ENCODE peak calls at places on chromosomes 12 and 14, in seven cellular contexts. S is fibroblast of pulmonary artery, T is esophagus squamous epithelium, X is psoas muscle, H is tibial nerve, Z is choroid plexus epithelial cell, U is spleen. Q is an unnamed sample.

GRCh38 chr14:64196668-64197411 is 97.3 kb downstream of the ESR2 start:
- DNase-seq in S (peak), T (no peak), X (no peak), H (peak), Z (peak), U (peak), Q (peak)

GRCh38 chr12:80509781-80510556 is 65.9 kb downstream of the PTPRQ start:
- DNase-seq in S (peak), T (no peak), X (no peak), H (no peak), Z (peak), U (no peak), Q (peak)

GRCh38 chr12:75852143-75852542 is 179.4 kb downstream of the PHLDA1 start:
- DNase-seq in S (no peak), T (no peak), X (no peak), H (no peak), Z (no peak), U (no peak), Q (peak)

GRCh38 chr14:34247605-34248004 is 214.4 kb downstream of the SPTSSA start:
- DNase-seq in S (no peak), T (no peak), X (no peak), H (no peak), Z (no peak), U (no peak), Q (no peak)

GRCh38 chr14:104107611-104108569 is 22.4 kb downstream of the ASPG start:
- DNase-seq in S (no peak), T (no peak), X (peak), H (no peak), Z (no peak), U (peak), Q (no peak)

GRCh38 chr12:83808591-83808990 is 1104.0 kb downstream of the SLC6A15 start:
- DNase-seq in S (no peak), T (no peak), X (no peak), H (no peak), Z (no peak), U (no peak), Q (no peak)

GRCh38 chr12:122152754-122153153 is 21.3 kb downstream of the IL31 start:
- DNase-seq in S (no peak), T (no peak), X (no peak), H (no peak), Z (no peak), U (no peak), Q (no peak)

GRCh38 chr12:47281667-47282171 is 202.0 kb upstream of the AMIGO2 start:
- DNase-seq in S (peak), T (no peak), X (no peak), H (no peak), Z (peak), U (no peak), Q (peak)

GRCh38 chr12:130592641-130593040 is 123.5 kb downstream of the RIMBP2 start:
- DNase-seq in S (no peak), T (no peak), X (no peak), H (no peak), Z (no peak), U (no peak), Q (no peak)

GRCh38 chr14:23577710-23578392 is 739 bp downstream of the JPH4 start:
- DNase-seq in S (no peak), T (no peak), X (no peak), H (no peak), Z (no peak), U (no peak), Q (no peak)

GRCh38 chr14:37417833-37418232 is 177.2 kb downstream of the FOXA1 start:
- DNase-seq in S (peak), T (no peak), X (no peak), H (no peak), Z (no peak), U (no peak), Q (no peak)

GRCh38 chr12:47020211-47020821 is 59.1 kb upstream of the PCED1B start:
- DNase-seq in S (no peak), T (no peak), X (no peak), H (no peak), Z (no peak), U (no peak), Q (no peak)

GRCh38 chr14:53462931-53463778 is 310.0 kb upstream of the DDHD1 start:
- DNase-seq in S (no peak), T (no peak), X (no peak), H (no peak), Z (no peak), U (no peak), Q (no peak)

GRCh38 chr14:50085570-50086315 is 30.6 kb downstream of the VCPKMT start:
- DNase-seq in S (peak), T (no peak), X (no peak), H (no peak), Z (peak), U (no peak), Q (peak)

GRCh38 chr14:54673193-54674121 is 106.5 kb downstream of the SAMD4A start:
- DNase-seq in S (peak), T (no peak), X (no peak), H (no peak), Z (peak), U (no peak), Q (no peak)

GRCh38 chr14:101743701-101744100 is 17.8 kb upstream of the PPP2R5C start:
- DNase-seq in S (no peak), T (no peak), X (no peak), H (no peak), Z (no peak), U (peak), Q (no peak)

GRCh38 chr12:83320350-83320749 is 633.6 kb downstream of the TMTC2 start:
- DNase-seq in S (no peak), T (no peak), X (no peak), H (no peak), Z (no peak), U (no peak), Q (no peak)

GRCh38 chr12:80154261-80154660 is 54.9 kb downstream of the OTOGL start:
- DNase-seq in S (peak), T (no peak), X (no peak), H (no peak), Z (peak), U (no peak), Q (no peak)

GRCh38 chr12:55653031-55653430 is 16.3 kb downstream of the OR10P1 start:
- DNase-seq in S (no peak), T (no peak), X (no peak), H (no peak), Z (no peak), U (no peak), Q (no peak)

GRCh38 chr14:61438860-61439765 is 117.7 kb downstream of the PRKCH start:
- DNase-seq in S (peak), T (no peak), X (no peak), H (peak), Z (peak), U (no peak), Q (peak)

GRCh38 chr14:73744874-73745529 is 30.8 kb upstream of the PNMA1 start:
- DNase-seq in S (no peak), T (no peak), X (peak), H (no peak), Z (no peak), U (peak), Q (no peak)

GRCh38 chr14:104278214-104278534 is 139.8 kb downstream of the KIF26A start:
- DNase-seq in S (no peak), T (no peak), X (no peak), H (no peak), Z (no peak), U (no peak), Q (no peak)

GRCh38 chr12:25714219-25714984 is 161.3 kb upstream of the LMNTD1 start:
- DNase-seq in S (no peak), T (no peak), X (no peak), H (no peak), Z (no peak), U (no peak), Q (peak)

GRCh38 chr12:52810554-52810953 is 3.4 kb downstream of the KRT4 start:
- DNase-seq in S (no peak), T (no peak), X (no peak), H (no peak), Z (no peak), U (peak), Q (no peak)

GRCh38 chr14:89773644-89774316 is 180.8 kb downstream of the EFCAB11 start:
- DNase-seq in S (peak), T (peak), X (peak), H (no peak), Z (no peak), U (peak), Q (no peak)

DNA sequence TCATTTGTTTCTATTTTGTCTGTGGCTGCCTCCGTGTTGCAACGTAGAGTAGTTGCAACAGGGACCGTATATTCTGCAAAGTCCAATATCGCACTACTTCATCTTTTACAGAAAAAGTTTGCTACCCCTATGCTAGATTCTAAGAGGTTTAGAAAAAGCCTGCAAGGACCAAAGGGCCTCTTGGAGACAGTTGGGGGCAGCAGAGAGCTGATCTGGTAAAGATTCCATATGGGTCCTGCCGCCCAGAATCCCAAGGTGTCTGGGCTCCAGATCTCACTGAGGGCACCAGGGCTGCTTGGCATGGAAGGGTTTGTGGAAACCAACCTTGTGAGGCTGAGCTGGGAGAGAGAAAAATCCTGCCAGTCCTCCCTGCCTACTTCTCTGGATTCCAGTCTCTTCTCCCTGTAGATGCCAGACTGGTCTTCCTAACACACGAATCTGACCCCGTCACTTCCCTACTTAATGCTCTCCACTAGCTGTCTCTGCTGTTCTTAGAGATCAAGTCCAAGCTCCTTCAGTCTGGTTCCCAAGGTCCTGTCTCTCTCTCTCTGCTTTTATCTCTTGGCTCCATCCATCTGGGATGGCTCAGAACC is 74.6 kb downstream of the GLRX5 start:
- DNase-seq in S (peak), T (no peak), X (no peak), H (no peak), Z (peak), U (no peak), Q (peak)
- TF ChIP-seq CTCF in S (peak), T (peak), X (no peak), H (no peak), Z (peak), U (peak), Q (peak)

GRCh38 chr12:30985814-30986452 is 59.4 kb downstream of the TSPAN11 start:
- DNase-seq in S (peak), T (no peak), X (no peak), H (peak), Z (peak), U (no peak), Q (peak)
- H3K4me3 ChIP-seq in S (no peak), T (no peak), X (no peak), H (no peak), Z (no peak), U (no peak), Q (no peak)

GRCh38 chr14:65225299-65226159 is 123.2 kb upstream of the MAX start:
- DNase-seq in S (no peak), T (no peak), X (no peak), H (no peak), Z (no peak), U (no peak), Q (no peak)

GRCh38 chr14:65223636-65224035 is 121.3 kb upstream of the MAX start:
- DNase-seq in S (no peak), T (no peak), X (no peak), H (no peak), Z (no peak), U (no peak), Q (no peak)

GRCh38 chr14:65226824-65227604 is 124.7 kb upstream of the MAX start:
- DNase-seq in S (peak), T (no peak), X (no peak), H (no peak), Z (no peak), U (peak), Q (peak)

GRCh38 chr14:65222434-65222833 is 120.1 kb upstream of the MAX start:
- DNase-seq in S (peak), T (no peak), X (peak), H (no peak), Z (peak), U (peak), Q (peak)

GRCh38 chr14:65224799-65225198 is 122.5 kb upstream of the MAX start:
- DNase-seq in S (peak), T (no peak), X (no peak), H (no peak), Z (no peak), U (no peak), Q (no peak)
- TF ChIP-seq CTCF in S (no peak), T (no peak), X (no peak), H (no peak), Z (no peak), U (no peak), Q (no peak)

GRCh38 chr12:108107293-108107692 is 21.8 kb upstream of the WSCD2 start:
- DNase-seq in S (no peak), T (no peak), X (no peak), H (no peak), Z (no peak), U (no peak), Q (no peak)

GRCh38 chr12:108103517-108103916 is 25.6 kb upstream of the WSCD2 start:
- DNase-seq in S (no peak), T (no peak), X (no peak), H (no peak), Z (no peak), U (no peak), Q (no peak)

GRCh38 chr12:108109954-108110353 is 19.1 kb upstream of the WSCD2 start:
- DNase-seq in S (no peak), T (no peak), X (no peak), H (no peak), Z (no peak), U (no peak), Q (no peak)

GRCh38 chr12:108104657-108105056 is 24.4 kb upstream of the WSCD2 start:
- DNase-seq in S (no peak), T (no peak), X (no peak), H (no peak), Z (no peak), U (no peak), Q (no peak)

DNA sequence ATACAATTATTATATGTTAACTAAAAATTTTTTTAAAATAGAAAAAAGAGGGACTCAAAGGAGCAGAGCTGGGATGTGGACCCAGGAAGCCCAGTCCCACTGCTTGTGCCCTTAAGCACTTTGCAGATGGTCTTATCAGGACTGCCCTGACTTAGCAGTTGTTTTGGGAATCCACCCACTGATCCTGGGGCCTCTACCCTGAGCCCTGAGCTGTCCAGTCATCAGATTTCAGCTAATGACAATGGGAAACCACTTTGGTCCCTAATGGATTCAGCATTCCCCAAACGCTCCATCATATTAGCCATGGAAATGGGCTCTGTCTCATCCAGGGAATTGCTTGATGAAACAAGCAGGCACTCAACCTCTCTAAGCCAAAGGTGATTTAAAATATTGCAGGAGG is 22.5 kb upstream of the WSCD2 start:
- DNase-seq in S (no peak), T (no peak), X (no peak), H (no peak), Z (no peak), U (no peak), Q (no peak)
- H3K4me3 ChIP-seq in S (no peak), T (no peak), X (no peak), H (no peak), Z (no peak), U (no peak), Q (no peak)

DNA sequence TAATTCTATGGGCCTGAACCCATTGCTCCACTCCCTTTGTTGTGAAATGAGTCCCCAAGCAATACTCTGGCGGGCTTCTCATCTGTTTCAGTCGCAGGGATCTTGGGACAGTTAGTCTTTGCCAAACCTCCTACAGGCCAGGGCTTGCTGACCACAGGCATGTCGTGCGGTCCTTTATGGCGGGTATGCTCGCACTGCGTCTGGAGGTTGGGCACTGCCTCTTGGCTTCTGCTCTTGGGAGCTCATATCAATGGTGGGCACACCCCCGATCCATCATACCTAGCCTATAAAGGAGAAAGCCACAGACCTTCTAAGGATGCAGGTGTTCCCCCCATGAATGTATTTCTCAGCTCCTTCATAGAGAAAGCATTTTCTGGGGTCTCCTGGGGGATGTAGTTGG is 99.3 kb downstream of the AACS start:
- DNase-seq in S (no peak), T (no peak), X (no peak), H (no peak), Z (no peak), U (no peak), Q (no peak)
- TF ChIP-seq CTCF in S (no peak), T (no peak), X (no peak), H (no peak), Z (no peak), U (no peak), Q (no peak)

GRCh38 chr12:67331828-67332227 is 62.7 kb downstream of the CAND1 start:
- DNase-seq in S (no peak), T (no peak), X (no peak), H (no peak), Z (no peak), U (no peak), Q (no peak)
- H3K4me3 ChIP-seq in S (no peak), T (no peak), X (no peak), H (no peak), Z (no peak), U (no peak), Q (no peak)

GRCh38 chr12:91778091-91778819 is 367.4 kb downstream of the BTG1 start:
- DNase-seq in S (peak), T (no peak), X (no peak), H (no peak), Z (peak), U (no peak), Q (peak)

GRCh38 chr12:91777268-91777997 is 368.2 kb downstream of the BTG1 start:
- DNase-seq in S (no peak), T (no peak), X (no peak), H (no peak), Z (peak), U (no peak), Q (no peak)

GRCh38 chr12:91772411-91772810 is 373.2 kb downstream of the BTG1 start:
- DNase-seq in S (no peak), T (no peak), X (no peak), H (no peak), Z (no peak), U (no peak), Q (no peak)

GRCh38 chr12:91778938-91779400 is 366.7 kb downstream of the BTG1 start:
- DNase-seq in S (peak), T (no peak), X (no peak), H (peak), Z (peak), U (no peak), Q (peak)

GRCh38 chr12:91774471-91774921 is 371.1 kb downstream of the BTG1 start:
- DNase-seq in S (peak), T (no peak), X (no peak), H (no peak), Z (peak), U (no peak), Q (peak)
- TF ChIP-seq CTCF in S (no peak), T (no peak), X (no peak), H (no peak), Z (no peak), U (no peak), Q (no peak)